ENCODE peak calls at places on chromosomes 6 and 20, in six cellular contexts. U, F, E, G, I and W are unnamed samples.

GRCh38 chr6:113735487-113735886 is 121.7 kb upstream of the MARCKS start:
- DNase-seq in U (no peak), F (no peak), E (no peak), I (no peak), G (no peak), W (no peak)

GRCh38 chr20:35739294-35740163 is 2.5 kb downstream of the RBM39 start:
- DNase-seq in E (no peak), F (no peak), I (no peak), G (no peak), U (no peak), W (peak; percentile 8)

GRCh38 chr6:51369485-51369884 is 550.8 kb downstream of the TFAP2B start:
- DNase-seq in U (no peak), F (no peak), I (no peak), G (no peak), E (no peak), W (no peak)

GRCh38 chr20:19688031-19688806 is 69.8 kb upstream of the RIN2 start:
- DNase-seq in I (peak; percentile 82), U (no peak), G (no peak), F (peak; percentile 39), E (peak; percentile 52), W (no peak)

GRCh38 chr6:3752538-3753227 is 1.2 kb upstream of the PXDC1 start:
- DNase-seq in E (no peak), U (peak; percentile 15), G (no peak), I (no peak), F (no peak), W (no peak)

GRCh38 chr6:36751833-36752186 is 54.2 kb downstream of the RAB44 start:
- DNase-seq in F (no peak), E (no peak), U (no peak), G (no peak), I (no peak), W (no peak)

GRCh38 chr6:94144807-94145206 is 725.4 kb upstream of the EPHA7 start:
- DNase-seq in G (no peak), F (no peak), I (no peak), U (no peak), E (no peak), W (no peak)

GRCh38 chr6:26459023-26459810 is 1.5 kb downstream of the BTN2A1 start:
- DNase-seq in U (no peak), F (no peak), E (no peak), G (no peak), I (no peak), W (no peak)

GRCh38 chr6:128039542-128039941 is 138.7 kb upstream of the THEMIS start:
- DNase-seq in E (no peak), G (no peak), U (no peak), I (no peak), F (no peak), W (no peak)

GRCh38 chr6:22036699-22037098 is 260.1 kb downstream of the PRL start:
- DNase-seq in E (no peak), F (no peak), I (no peak), G (no peak), U (no peak), W (no peak)

GRCh38 chr6:170085475-170086401 is 205.1 kb downstream of the DLL1 start:
- DNase-seq in U (no peak), F (no peak), E (no peak), I (peak; percentile 49), G (no peak), W (no peak)

GRCh38 chr6:34457747-34458462 is 8.0 kb upstream of the PACSIN1 start:
- DNase-seq in F (no peak), U (no peak), E (no peak), I (no peak), G (no peak), W (no peak)

GRCh38 chr20:62158541-62158940 is 15.0 kb downstream of the SS18L1 start:
- DNase-seq in E (no peak), G (no peak), U (no peak), F (no peak), I (no peak), W (no peak)

GRCh38 chr20:53884859-53885654 is 185.3 kb downstream of the BCAS1 start:
- DNase-seq in U (no peak), E (no peak), G (peak; percentile 54), I (no peak), F (no peak), W (no peak)

GRCh38 chr20:1383621-1384404 is 9.0 kb downstream of the FKBP1A start:
- DNase-seq in U (peak; percentile 97), E (no peak), F (no peak), G (no peak), I (no peak), W (peak; percentile 30)

GRCh38 chr6:65545920-65546319 is 161.1 kb downstream of the EYS start:
- DNase-seq in I (no peak), F (no peak), U (no peak), G (no peak), E (no peak), W (no peak)

GRCh38 chr6:112269979-112270378 is 15.6 kb upstream of the LAMA4 start:
- DNase-seq in F (no peak), U (no peak), G (no peak), E (no peak), I (no peak), W (no peak)

GRCh38 chr6:35725721-35726438 is 11.0 kb upstream of the ARMC12 start:
- DNase-seq in I (peak; percentile 86), G (no peak), E (no peak), F (no peak), U (no peak), W (no peak)

GRCh38 chr6:90297124-90297865 is 652 bp upstream of the BACH2 start:
- DNase-seq in E (no peak), U (no peak), F (no peak), G (no peak), I (peak; percentile 65), W (no peak)

GRCh38 chr20:59992531-59992930 is 34.3 kb downstream of the CDH26 start:
- DNase-seq in U (no peak), E (no peak), G (no peak), F (no peak), I (no peak), W (peak; percentile 39)

GRCh38 chr6:97427648-97428047 is 144.6 kb upstream of the MMS22L start:
- DNase-seq in E (no peak), F (no peak), G (no peak), I (no peak), U (no peak), W (no peak)

GRCh38 chr6:4553387-4553786 is 222.8 kb upstream of the CDYL start:
- DNase-seq in F (no peak), E (no peak), U (no peak), I (no peak), G (peak; percentile 0), W (no peak)

GRCh38 chr6:138971601-138972000 is 16.5 kb downstream of the REPS1 start:
- DNase-seq in G (no peak), I (no peak), F (no peak), E (no peak), U (no peak), W (no peak)

GRCh38 chr20:4713401-4713800 is 8.3 kb upstream of the PRND start:
- DNase-seq in E (peak; percentile 70), F (no peak), U (no peak), I (no peak), G (no peak), W (no peak)

GRCh38 chr20:59438201-59438600 is 137.8 kb downstream of the EDN3 start:
- DNase-seq in I (no peak), E (no peak), F (no peak), G (no peak), U (no peak), W (no peak)

GRCh38 chr6:55388161-55388560 is 60.9 kb downstream of the GFRAL start:
- DNase-seq in U (no peak), F (no peak), E (no peak), I (no peak), G (no peak), W (no peak)

GRCh38 chr20:550611-551010 is 7.0 kb upstream of the CSNK2A1 start:
- DNase-seq in I (no peak), U (no peak), F (no peak), G (no peak), E (no peak), W (no peak)

GRCh38 chr20:48629069-48629959 is 198.5 kb downstream of the PREX1 start:
- DNase-seq in F (no peak), E (no peak), I (no peak), G (no peak), U (no peak), W (no peak)

GRCh38 chr6:37695857-37696219 is 1.8 kb downstream of the MDGA1 start:
- DNase-seq in E (no peak), U (peak; percentile 19), F (no peak), G (no peak), I (no peak), W (no peak)

GRCh38 chr20:61608275-61609085 is 356.4 kb downstream of the CDH4 start:
- DNase-seq in F (no peak), I (no peak), E (peak; percentile 18), U (no peak), G (no peak), W (no peak)

GRCh38 chr6:149859368-149859767 is 4.8 kb downstream of the LRP11 start:
- DNase-seq in G (no peak), E (no peak), U (peak; percentile 44), F (no peak), I (peak; percentile 25), W (no peak)

GRCh38 chr6:15644904-15645303 is 17.9 kb downstream of the DTNBP1 start:
- DNase-seq in G (no peak), F (no peak), U (no peak), E (no peak), I (no peak), W (no peak)